ENCODE peak calls at places on chromosomes 11 and 22, in four cellular contexts. M, G, H and U are unnamed samples.

GRCh38 chr11:133742388-133742787 is 102.9 kb downstream of the SPATA19 start:
- DNase-seq in M (no peak), G (no peak), H (no peak), U (no peak)

GRCh38 chr22:48955351-48956311 is 872.0 kb downstream of the BRD1 start:
- DNase-seq in M (no peak), G (no peak), H (no peak), U (no peak)

GRCh38 chr11:119207300-119207570 is 1.1 kb downstream of the CBL start:
- DNase-seq in M (no peak), G (no peak), H (no peak), U (peak; percentile 32)

GRCh38 chr11:107720305-107720775 is 8.5 kb upstream of the SLN start:
- DNase-seq in M (no peak), G (no peak), H (no peak), U (no peak)

GRCh38 chr11:71307811-71308645 is 55.7 kb upstream of the SHANK2 start:
- DNase-seq in M (no peak), G (no peak), H (no peak), U (no peak)

GRCh38 chr22:25746012-25746373 is 4.0 kb downstream of the MYO18B start:
- DNase-seq in M (peak; percentile 78), G (no peak), H (peak; percentile 43), U (peak; percentile 74)

GRCh38 chr11:30453705-30454104 is 130.8 kb downstream of the ARL14EP start:
- DNase-seq in M (no peak), G (no peak), H (no peak), U (no peak)

GRCh38 chr22:37199839-37200161 is 11.8 kb upstream of the C1QTNF6 start:
- DNase-seq in M (peak; percentile 60), G (no peak), H (no peak), U (no peak)

GRCh38 chr22:45450931-45451651 is 37.6 kb downstream of the RIBC2 start:
- DNase-seq in M (no peak), G (peak; percentile 99), H (peak; percentile 97), U (peak; percentile 92)

GRCh38 chr11:6926208-6927029 is at the start of gene ZNF215:
- DNase-seq in M (peak; percentile 17), G (peak; percentile 36), H (peak; percentile 81), U (peak; percentile 82)

GRCh38 chr11:131734871-131735270 is 364.5 kb downstream of the NTM start:
- DNase-seq in M (no peak), G (no peak), H (no peak), U (no peak)

GRCh38 chr11:131739243-131739882 is 368.9 kb downstream of the NTM start:
- DNase-seq in M (no peak), G (no peak), H (peak; percentile 40), U (no peak)

DNA sequence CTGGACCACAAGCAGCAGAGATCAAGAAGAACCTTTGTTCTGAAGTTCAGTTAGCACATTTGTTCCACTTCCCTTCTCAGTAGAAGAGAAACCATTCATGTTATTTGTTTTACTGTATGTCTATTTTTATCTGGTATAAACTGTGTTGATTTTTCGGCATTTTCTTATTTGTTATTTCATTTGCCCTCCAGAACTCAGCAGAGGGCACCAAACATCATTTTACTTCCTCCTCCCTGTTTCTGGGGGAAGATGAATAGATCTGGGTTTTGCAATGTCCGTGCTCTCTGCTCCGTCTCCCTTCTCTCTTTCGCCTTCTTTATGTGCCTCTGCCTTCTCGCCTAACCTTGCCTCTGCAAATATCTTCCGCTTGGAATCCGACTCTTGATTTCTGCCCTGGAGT is 366.9 kb downstream of the NTM start:
- DNase-seq in M (no peak), G (no peak), H (no peak), U (peak; percentile 78)
- TF ChIP-seq CTCF in M (peak; percentile 24), G (peak; percentile 15), H (no peak), U (no peak)

GRCh38 chr11:65416341-65417185 is 6.0 kb upstream of the NEAT1 start:
- DNase-seq in M (peak; percentile 95), G (no peak), H (peak; percentile 71), U (no peak)
- H3K4me3 ChIP-seq in M (peak overlapping the region; percentile 27), G (peak overlapping the region; percentile 15), H (peak overlapping the region; percentile 12), U (peak overlapping the region; percentile 16)

DNA sequence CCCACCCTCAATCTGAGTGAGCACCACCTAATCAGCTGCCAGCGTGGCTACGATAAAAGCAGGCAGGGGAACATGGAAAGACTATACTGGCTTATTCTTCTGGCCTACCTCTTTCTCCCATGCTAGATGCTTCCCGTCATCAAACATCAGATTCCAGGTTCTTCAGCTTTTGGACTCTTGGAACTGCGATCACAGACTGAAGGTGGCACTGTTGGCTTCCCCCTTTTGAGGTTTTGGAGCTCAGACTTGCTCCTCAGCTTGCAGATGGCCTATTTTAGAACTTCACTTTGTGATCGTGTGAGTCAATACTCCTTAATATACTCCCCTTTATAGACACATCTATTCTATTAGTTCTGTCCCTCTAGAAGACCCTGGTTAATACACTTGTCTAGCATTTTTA is 543.7 kb upstream of the RAG2 start:
- DNase-seq in M (no peak), G (no peak), H (no peak), U (no peak)
- TF ChIP-seq CTCF in M (no peak), G (no peak), H (no peak), U (no peak)

GRCh38 chr11:15229069-15229468 is 114.3 kb downstream of the INSC start:
- DNase-seq in M (no peak), G (no peak), H (peak; percentile 16), U (no peak)
- H3K4me3 ChIP-seq in M (no peak overlapping the region), G (no peak overlapping the region), H (no peak overlapping the region), U (no peak overlapping the region)

DNA sequence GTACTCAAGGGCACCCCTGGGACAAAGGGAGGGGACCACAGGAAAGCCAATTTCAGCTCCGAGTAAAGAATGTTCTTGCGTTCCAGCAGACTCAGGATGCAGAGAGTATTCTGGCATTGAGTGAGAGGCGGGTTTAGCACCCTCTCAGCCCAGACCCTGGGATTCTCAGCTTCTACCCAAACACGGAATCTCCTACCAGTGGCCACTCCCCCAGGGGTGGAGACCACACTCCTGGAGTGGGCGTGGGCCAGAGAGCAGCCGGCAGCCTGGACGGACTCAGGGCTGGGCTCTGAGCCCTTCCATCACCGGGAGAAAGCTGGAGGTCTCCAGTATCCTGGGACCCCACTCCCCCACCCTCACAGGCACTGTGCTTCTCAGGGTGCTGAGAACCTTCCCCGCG is 26.1 kb upstream of the TTLL12 start:
- DNase-seq in M (no peak), G (no peak), H (no peak), U (no peak)
- TF ChIP-seq CTCF in M (no peak), G (no peak), H (no peak), U (no peak)